ENCODE peak calls at places on chromosomes 13 and 19, in seven cellular contexts. U, J, V, F, I, T and H are unnamed samples.

GRCh38 chr19:55479045-55479444 is 2.6 kb downstream of the ZNF628 start:
- DNase-seq in T (no peak), U (no peak), J (no peak), F (no peak), I (peak; percentile 37), V (no peak), H (no peak)

GRCh38 chr13:74325106-74325505 is 190.9 kb upstream of the KLF12 start:
- DNase-seq in U (no peak), J (no peak), T (peak; percentile 18), V (no peak), F (peak; percentile 87), I (peak; percentile 50), H (peak; percentile 33)

GRCh38 chr19:11478167-11479089 is 2.4 kb downstream of the ELAVL3 start:
- DNase-seq in J (no peak), U (no peak), T (no peak), V (no peak), F (no peak), I (no peak), H (no peak)

GRCh38 chr13:94433055-94433947 is 46.2 kb downstream of the DCT start:
- DNase-seq in I (peak; percentile 70), U (no peak), T (peak; percentile 86), F (no peak), J (no peak), V (no peak), H (no peak)

GRCh38 chr13:110635405-110636002 is 20.2 kb downstream of the NAXD start:
- DNase-seq in T (no peak), V (no peak), I (peak; percentile 36), U (no peak), F (no peak), J (no peak), H (no peak)

GRCh38 chr19:6055013-6055795 is 55.1 kb downstream of the RFX2 start:
- DNase-seq in I (no peak), T (no peak), J (no peak), V (no peak), F (no peak), U (no peak), H (no peak)

GRCh38 chr19:13834308-13834790 is 39.1 kb downstream of the ZSWIM4 start:
- DNase-seq in V (no peak), F (peak; percentile 76), I (no peak), T (no peak), J (no peak), U (no peak), H (no peak)

GRCh38 chr19:30679789-30680188 is 307.6 kb downstream of the ZNF536 start:
- DNase-seq in I (no peak), J (no peak), T (no peak), V (no peak), F (no peak), U (no peak), H (no peak)

GRCh38 chr19:19269952-19270694 is 3.0 kb downstream of the TM6SF2 start:
- DNase-seq in I (no peak), T (no peak), V (no peak), F (no peak), J (no peak), U (no peak), H (no peak)

GRCh38 chr19:29263305-29264080 is 50.5 kb upstream of the UQCRFS1 start:
- DNase-seq in V (no peak), U (no peak), I (peak; percentile 73), J (peak; percentile 55), F (peak; percentile 17), T (peak; percentile 68), H (peak; percentile 31)

GRCh38 chr13:114056205-114057013 is 76.0 kb downstream of the RASA3 start:
- DNase-seq in U (no peak), J (no peak), I (no peak), T (no peak), F (no peak), V (no peak), H (no peak)

GRCh38 chr13:110885966-110886365 is 28.9 kb downstream of the ANKRD10 start:
- DNase-seq in T (no peak), V (no peak), U (no peak), I (no peak), J (no peak), F (no peak), H (no peak)

GRCh38 chr13:34696296-34696695 is 245.8 kb upstream of the NBEA start:
- DNase-seq in T (no peak), U (no peak), V (no peak), J (no peak), I (no peak), F (no peak), H (no peak)

GRCh38 chr13:48739346-48740037 is 85.8 kb downstream of the CYSLTR2 start:
- DNase-seq in J (no peak), F (peak; percentile 47), T (no peak), I (peak; percentile 70), U (no peak), V (no peak), H (no peak)

GRCh38 chr13:26255717-26256277 is 1.9 kb downstream of the CDK8 start:
- DNase-seq in U (no peak), V (no peak), F (peak; percentile 4), T (peak; percentile 13), I (no peak), J (no peak), H (no peak)

GRCh38 chr13:39612023-39612637 is 9.1 kb upstream of the LHFPL6 start:
- DNase-seq in V (peak; percentile 47), J (no peak), T (peak; percentile 87), I (peak; percentile 79), F (peak; percentile 78), U (no peak), H (peak; percentile 76)

GRCh38 chr19:29543381-29543780 is 17.6 kb downstream of the VSTM2B start:
- DNase-seq in F (no peak), J (no peak), T (no peak), I (no peak), V (no peak), U (no peak), H (no peak)

GRCh38 chr19:13986348-13986904 is 19.7 kb downstream of the RFX1 start:
- DNase-seq in U (peak; percentile 85), I (peak; percentile 96), J (peak; percentile 64), F (peak; percentile 72), T (no peak), V (peak; percentile 67), H (peak; percentile 48)

GRCh38 chr13:23558675-23559536 is 11.3 kb upstream of the TNFRSF19 start:
- DNase-seq in T (peak; percentile 40), U (no peak), V (no peak), I (peak; percentile 83), F (peak; percentile 92), J (no peak), H (no peak)

GRCh38 chr13:29369060-29369743 is 226.3 kb downstream of the SLC7A1 start:
- DNase-seq in J (peak; percentile 9), T (peak; percentile 73), U (no peak), V (no peak), F (peak; percentile 34), I (no peak), H (no peak)

GRCh38 chr19:14425696-14426138 is 6.6 kb upstream of the DDX39A start:
- DNase-seq in V (no peak), I (no peak), J (no peak), T (no peak), F (peak; percentile 91), U (no peak), H (no peak)

GRCh38 chr19:13463296-13463695 is 43.0 kb downstream of the CACNA1A start:
- DNase-seq in V (no peak), T (peak; percentile 82), I (no peak), J (no peak), U (no peak), F (peak; percentile 15), H (no peak)

GRCh38 chr19:58227964-58228583 is 640 bp upstream of the ZNF544 start:
- DNase-seq in F (no peak), V (no peak), I (no peak), T (peak; percentile 19), U (no peak), J (no peak), H (no peak)
- H3K9me3 ChIP-seq in F (peaks cover 33% of the 10 kb centered on the region), V (no peaks in the 10 kb centered on the region), I (no peaks in the 10 kb centered on the region), T (no peaks in the 10 kb centered on the region), U (peaks cover 75% of the 10 kb centered on the region), J (no peaks in the 10 kb centered on the region), H (peaks cover 31% of the 10 kb centered on the region)

DNA sequence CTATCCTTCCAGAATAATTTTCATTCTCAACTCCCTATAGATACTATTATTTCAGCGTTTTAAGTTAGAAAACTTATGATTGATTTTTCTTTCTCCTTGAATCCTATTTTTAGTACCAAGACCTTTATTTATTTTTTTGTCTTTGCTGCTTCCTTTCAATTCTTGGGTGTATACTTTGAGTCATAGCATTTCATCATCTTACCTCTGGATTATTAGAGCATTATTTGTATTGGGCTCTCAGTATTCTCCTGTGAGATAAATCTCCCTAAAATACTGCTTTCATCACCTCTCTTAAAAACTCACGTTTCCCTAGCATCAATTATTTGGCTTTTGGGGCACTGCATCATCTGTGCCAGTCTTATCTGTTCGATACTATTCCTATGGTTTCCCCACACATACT is 222.8 kb downstream of the POSTN start:
- DNase-seq in J (no peak), V (no peak), I (no peak), U (no peak), T (no peak), F (peak; percentile 46), H (no peak)
- H3K4me3 ChIP-seq in J (no peak overlapping the region), V (no peak overlapping the region), I (no peak overlapping the region), U (no peak overlapping the region), T (no peak overlapping the region), F (no peak overlapping the region), H (no peak overlapping the region)

DNA sequence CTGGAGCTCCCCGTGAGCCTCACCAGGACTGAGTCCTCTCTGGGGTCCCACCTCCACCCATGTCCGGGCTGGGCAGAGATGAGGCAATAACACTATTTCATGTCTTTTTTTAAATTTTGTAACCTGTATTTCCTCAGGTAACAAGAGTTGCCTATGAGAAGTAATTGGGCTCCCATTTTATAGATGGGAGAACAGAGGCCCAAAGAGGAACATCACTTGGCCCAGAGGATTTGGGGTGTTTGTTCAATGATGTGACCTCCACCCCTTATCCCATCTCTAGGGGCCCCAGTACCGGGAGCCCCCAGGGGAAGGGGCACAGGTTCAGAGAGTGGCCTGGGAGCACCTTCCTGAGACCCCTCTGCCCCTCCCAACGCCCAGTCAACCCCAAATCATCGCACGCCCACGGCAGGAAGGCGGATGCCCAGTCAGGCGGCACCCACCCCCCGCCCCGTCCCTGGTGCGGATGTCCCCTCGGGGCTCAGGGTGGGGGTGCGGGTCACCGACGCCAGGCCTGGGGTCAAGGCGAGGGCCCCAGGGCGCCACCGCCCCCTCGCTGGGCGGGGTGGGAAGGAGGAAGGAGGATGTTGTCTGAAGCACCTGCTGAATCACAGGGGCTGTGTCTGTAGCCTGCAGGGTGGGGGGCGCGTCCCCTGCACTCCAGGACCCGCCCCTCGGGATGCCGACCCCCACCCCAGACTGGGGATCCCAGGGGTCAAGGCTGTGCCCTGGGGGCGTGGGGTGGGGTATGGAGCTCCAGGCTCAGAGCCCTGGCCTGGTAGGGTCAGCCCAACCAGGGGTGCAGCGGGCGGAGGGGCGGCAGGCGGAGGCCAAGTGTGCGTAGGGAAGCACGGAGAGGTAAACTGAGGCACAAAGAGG is 9.0 kb upstream of the CIRBP start:
- DNase-seq in F (no peak), T (no peak), V (no peak), J (no peak), I (no peak), U (no peak), H (no peak)
- H3K4me1 ChIP-seq in F (peaks cover 47% of the 10 kb centered on the region), T (peaks cover 23% of the 10 kb centered on the region), V (peaks cover 77% of the 10 kb centered on the region), J (peaks cover 20% of the 10 kb centered on the region), I (peaks cover 10% of the 10 kb centered on the region), U (peaks cover 30% of the 10 kb centered on the region), H (peaks cover 87% of the 10 kb centered on the region)

DNA sequence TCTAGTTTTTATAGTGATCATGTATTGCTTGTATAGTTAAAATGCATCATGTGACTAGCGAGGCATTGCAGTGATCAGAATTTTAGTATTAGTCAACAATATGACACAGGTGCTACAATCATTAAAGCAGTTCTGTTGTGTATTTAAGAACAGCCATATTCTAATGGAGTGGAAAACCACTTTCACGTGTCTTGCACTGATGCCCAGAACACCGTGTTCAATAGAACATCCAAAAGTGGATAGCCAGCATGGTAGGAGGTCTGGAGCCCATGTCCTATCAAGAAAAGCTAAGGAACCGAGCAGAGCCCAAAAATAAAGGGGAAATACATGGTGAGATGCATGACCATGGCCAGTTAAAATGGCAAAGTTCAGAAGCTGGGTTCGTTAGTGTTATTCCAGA is 55.1 kb downstream of the FGF14 start:
- DNase-seq in T (no peak), F (no peak), J (no peak), I (no peak), V (no peak), U (no peak), H (no peak)
- H3K9me3 ChIP-seq in T (no peaks in the 10 kb centered on the region), F (no peaks in the 10 kb centered on the region), J (no peaks in the 10 kb centered on the region), I (no peaks in the 10 kb centered on the region), V (no peaks in the 10 kb centered on the region), U (no peaks in the 10 kb centered on the region), H (no peaks in the 10 kb centered on the region)